ENCODE peak calls at places on chromosomes 2 and 18, in seven cellular contexts. L, R, H, J, G, U and A are unnamed samples.

GRCh38 chr2:165524720-165525119 is 55.2 kb downstream of the CSRNP3 start:
- DNase-seq in G (no peak), L (no peak), R (no peak), H (no peak), J (no peak), U (no peak), A (no peak)

GRCh38 chr2:39640107-39640506 is 25.6 kb upstream of the TMEM178A start:
- DNase-seq in L (peak; percentile 17), G (no peak), U (no peak), H (no peak), J (no peak), R (no peak), A (no peak)

GRCh38 chr2:139872032-139872431 is 1091.8 kb upstream of the NXPH2 start:
- DNase-seq in G (no peak), J (no peak), L (no peak), R (no peak), U (no peak), H (no peak), A (no peak)

GRCh38 chr2:165016772-165017411 is 61.6 kb upstream of the SLC38A11 start:
- DNase-seq in R (peak; percentile 7), H (no peak), G (peak; percentile 15), J (no peak), U (peak; percentile 91), L (no peak), A (no peak)

GRCh38 chr18:9421788-9422329 is 53.5 kb upstream of the RALBP1 start:
- DNase-seq in L (no peak), G (no peak), R (no peak), H (no peak), J (no peak), U (no peak), A (no peak)

GRCh38 chr18:73950116-73950705 is 197.4 kb downstream of the FBXO15 start:
- DNase-seq in R (no peak), J (no peak), L (no peak), H (no peak), G (no peak), U (no peak), A (no peak)

GRCh38 chr2:30862054-30862651 is 54.9 kb upstream of the CAPN13 start:
- DNase-seq in H (peak; percentile 63), U (no peak), G (peak; percentile 24), L (peak; percentile 30), J (no peak), R (peak; percentile 33), A (no peak)

GRCh38 chr2:127498386-127498785 is 27.9 kb downstream of the IWS1 start:
- DNase-seq in U (no peak), R (no peak), H (no peak), L (no peak), J (no peak), G (peak; percentile 38), A (no peak)

GRCh38 chr18:2686349-2686968 is 30.9 kb downstream of the SMCHD1 start:
- DNase-seq in J (no peak), U (no peak), R (no peak), L (no peak), H (no peak), G (no peak), A (no peak)